ENCODE peak calls at places on chromosomes 16 and 17, in six cellular contexts. F is fibroblast of the aortic adventitia, K is bronchial epithelial cell, B is ascending aorta, E is AG04449, J is SK-N-SH. Q is an unnamed sample.

GRCh38 chr17:34633351-34633750 is 54.0 kb downstream of the TMEM132E start:
- DNase-seq in F (no peak), K (peak; percentile 20), B (no peak), E (no peak), J (no peak), Q (no peak)

GRCh38 chr16:12206749-12207142 is 230.2 kb downstream of the SNX29 start:
- DNase-seq in F (no peak), K (no peak), B (no peak), E (no peak), J (no peak), Q (no peak)

GRCh38 chr17:59838196-59838911 is 54.4 kb downstream of the TUBD1 start:
- DNase-seq in F (peak; percentile 67), K (no peak), B (no peak), E (no peak), J (no peak), Q (no peak)

GRCh38 chr16:59201160-59201559 is 467.0 kb upstream of the GOT2 start:
- DNase-seq in F (no peak), K (no peak), B (no peak), E (no peak), J (no peak), Q (no peak)

GRCh38 chr17:69575346-69575761 is 160.9 kb downstream of the MAP2K6 start:
- DNase-seq in F (peak; percentile 86), K (peak; percentile 43), B (no peak), E (peak; percentile 73), J (no peak), Q (peak; percentile 59)

GRCh38 chr17:5821813-5822212 is 237.5 kb upstream of the NLRP1 start:
- DNase-seq in F (no peak), K (no peak), B (no peak), E (no peak), J (no peak), Q (no peak)

GRCh38 chr16:54390095-54390494 is 103.5 kb upstream of the IRX3 start:
- DNase-seq in F (no peak), K (no peak), B (no peak), E (no peak), J (no peak), Q (no peak)

GRCh38 chr16:14070877-14071575 is at the start of gene MRTFB:
- DNase-seq in F (peak; percentile 31), K (peak; percentile 41), B (peak; percentile 85), E (no peak), J (peak; percentile 96), Q (no peak)

GRCh38 chr16:68529608-68529930 is 9.5 kb upstream of the ZFP90 start:
- DNase-seq in F (no peak), K (no peak), B (no peak), E (no peak), J (no peak), Q (no peak)

GRCh38 chr17:42908872-42909700 is 8.5 kb downstream of the G6PC1 start:
- DNase-seq in F (no peak), K (peak; percentile 16), B (no peak), E (no peak), J (no peak), Q (no peak)

GRCh38 chr16:77236063-77236511 is 36.9 kb downstream of the SYCE1L start:
- DNase-seq in F (peak; percentile 83), K (peak; percentile 59), B (peak; percentile 87), E (no peak), J (peak; percentile 82), Q (peak; percentile 57)

GRCh38 chr17:22518185-22518584 is 825.9 kb downstream of the KCNJ18 start:
- DNase-seq in F (no peak), K (no peak), B (no peak), E (no peak), J (no peak), Q (no peak)
- TF ChIP-seq CTCF in F (no peak), K (no peak), B (no peak), E (no peak), J (no peak), Q (no peak)

GRCh38 chr17:50196826-50197225 is 4.6 kb downstream of the COL1A1 start:
- DNase-seq in F (peak; percentile 78), K (peak; percentile 48), B (no peak), E (no peak), J (no peak), Q (no peak)
- H3K4me3 ChIP-seq in F (peak overlapping the region; percentile 73), K (no peak overlapping the region), B (no peak overlapping the region), E (peak overlapping the region; percentile 100), J (peak overlapping the region; percentile 96), Q (peak overlapping the region; percentile 100)

DNA sequence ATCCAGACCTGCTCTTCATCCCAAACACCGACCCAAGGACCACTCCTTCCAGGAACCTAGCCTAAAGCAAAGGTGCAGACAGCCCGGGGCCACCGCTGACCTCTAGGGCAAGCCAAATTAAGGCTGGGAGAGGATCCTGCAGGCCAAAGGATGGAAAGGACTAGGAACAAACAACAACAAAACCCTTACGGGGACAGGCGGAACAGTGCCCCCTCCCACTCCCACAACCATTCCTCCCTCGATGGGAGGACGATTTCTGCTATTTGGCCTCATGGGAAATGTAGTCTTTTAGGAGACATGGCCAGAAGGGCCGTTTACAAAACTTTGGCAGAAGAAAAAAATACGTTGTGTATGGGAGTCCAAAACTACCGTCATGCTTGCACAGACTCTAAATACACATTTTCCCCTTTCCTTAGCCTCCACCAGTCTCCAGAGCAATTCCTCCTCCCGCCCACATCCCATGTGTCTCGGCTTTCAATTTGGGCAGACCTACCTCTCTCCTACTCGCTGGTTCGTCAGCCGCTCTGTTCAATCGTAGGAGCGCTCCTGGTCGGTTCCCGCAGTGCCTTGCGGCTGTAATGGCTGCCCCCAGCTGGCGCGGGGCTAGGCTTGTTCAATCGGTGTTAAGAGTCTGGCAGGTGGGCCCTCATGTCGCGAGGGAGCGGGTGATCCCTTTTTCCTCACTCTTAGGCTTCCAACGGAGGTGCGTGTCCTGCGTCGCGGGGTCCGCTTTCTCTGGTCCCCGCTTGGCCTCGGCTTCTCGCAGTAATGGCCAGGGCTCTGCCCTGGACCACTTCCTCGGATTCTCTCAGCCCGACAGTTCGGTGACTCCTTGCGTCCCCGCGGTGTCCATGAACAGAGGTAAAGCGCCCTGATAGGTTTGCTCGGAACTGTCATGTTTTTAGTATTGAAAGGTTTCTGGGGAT is at the start of gene ERAL1:
- DNase-seq in F (peak; percentile 86), K (peak; percentile 84), B (peak; percentile 89), E (peak; percentile 36), J (peak; percentile 88), Q (peak; percentile 68)
- TF ChIP-seq CTCF in F (peak; percentile 2), K (peak; percentile 13), B (no peak), E (peak; percentile 19), J (no peak), Q (peak; percentile 6)

DNA sequence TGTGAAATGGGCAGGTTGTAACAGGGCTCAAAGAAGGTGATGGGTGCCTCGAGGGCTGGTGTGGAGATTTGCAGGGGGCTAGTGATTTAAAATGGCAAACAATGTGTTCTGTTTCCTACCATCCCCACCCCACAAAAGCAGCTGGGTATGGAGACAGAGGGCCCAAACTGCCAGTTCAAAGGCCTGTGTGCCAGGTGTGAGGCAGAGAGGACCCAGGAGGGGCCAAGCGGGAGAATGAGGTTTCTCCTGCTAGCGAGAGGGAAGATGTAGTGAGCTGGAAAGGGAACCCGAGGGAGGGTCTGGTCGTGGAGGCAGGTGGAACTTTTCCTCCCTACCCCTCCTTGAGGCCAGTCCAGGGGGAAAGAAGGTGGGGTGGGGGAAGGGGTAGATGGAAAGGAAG is 39.4 kb downstream of the LAT start:
- DNase-seq in F (no peak), K (no peak), B (no peak), E (no peak), J (no peak), Q (no peak)
- H3K4me3 ChIP-seq in F (no peak overlapping the region), K (no peak overlapping the region), B (no peak overlapping the region), E (no peak overlapping the region), J (no peak overlapping the region), Q (no peak overlapping the region)

DNA sequence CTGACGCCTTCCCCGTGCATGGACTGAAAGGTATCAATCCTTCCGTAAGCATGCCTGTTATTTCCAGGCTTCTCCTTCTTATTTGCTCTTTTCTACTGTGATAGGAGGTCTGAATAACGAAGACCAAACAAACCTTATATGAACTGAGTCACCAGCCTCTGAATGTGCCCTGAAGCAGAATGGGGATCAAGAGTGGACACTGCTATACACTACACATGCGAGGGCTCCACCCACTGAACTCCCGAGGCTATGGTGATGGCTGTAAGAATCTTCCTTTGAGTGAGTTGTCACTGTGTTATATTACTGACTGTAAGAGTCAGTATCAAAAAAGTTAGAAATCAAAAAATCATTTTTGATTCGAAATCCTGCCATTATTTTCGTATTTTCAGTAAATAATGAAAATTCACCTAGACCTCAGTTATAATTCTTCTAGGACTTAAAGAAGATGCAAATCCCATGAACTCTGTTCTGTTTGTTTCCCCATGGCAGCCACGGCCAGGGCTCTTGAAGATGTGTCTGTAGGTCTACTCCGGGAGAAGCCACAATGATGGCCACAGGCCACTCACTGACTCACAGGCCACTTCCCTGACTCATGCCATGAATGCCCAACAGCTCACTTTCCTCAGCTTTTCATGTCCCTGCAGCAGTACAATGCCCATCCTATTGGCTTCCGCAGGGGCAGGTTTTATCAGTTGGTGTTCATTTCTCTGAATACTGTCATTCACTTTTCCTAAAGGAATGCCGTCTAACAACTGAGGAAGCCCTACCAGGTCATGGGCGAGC is 54.7 kb downstream of the ZZEF1 start:
- DNase-seq in F (no peak), K (peak; percentile 25), B (no peak), E (no peak), J (no peak), Q (no peak)
- TF ChIP-seq CTCF in F (no peak), K (no peak), B (no peak), E (no peak), J (no peak), Q (no peak)

GRCh38 chr17:74211141-74211928 is 2.0 kb upstream of the TTYH2 start:
- DNase-seq in F (peak; percentile 25), K (no peak), B (no peak), E (no peak), J (no peak), Q (no peak)
- H3K4me3 ChIP-seq in F (peak overlapping the region; percentile 76), K (no peak overlapping the region), B (peak overlapping the region; percentile 75), E (peak overlapping the region; percentile 60), J (no peak overlapping the region), Q (peak overlapping the region; percentile 61)

DNA sequence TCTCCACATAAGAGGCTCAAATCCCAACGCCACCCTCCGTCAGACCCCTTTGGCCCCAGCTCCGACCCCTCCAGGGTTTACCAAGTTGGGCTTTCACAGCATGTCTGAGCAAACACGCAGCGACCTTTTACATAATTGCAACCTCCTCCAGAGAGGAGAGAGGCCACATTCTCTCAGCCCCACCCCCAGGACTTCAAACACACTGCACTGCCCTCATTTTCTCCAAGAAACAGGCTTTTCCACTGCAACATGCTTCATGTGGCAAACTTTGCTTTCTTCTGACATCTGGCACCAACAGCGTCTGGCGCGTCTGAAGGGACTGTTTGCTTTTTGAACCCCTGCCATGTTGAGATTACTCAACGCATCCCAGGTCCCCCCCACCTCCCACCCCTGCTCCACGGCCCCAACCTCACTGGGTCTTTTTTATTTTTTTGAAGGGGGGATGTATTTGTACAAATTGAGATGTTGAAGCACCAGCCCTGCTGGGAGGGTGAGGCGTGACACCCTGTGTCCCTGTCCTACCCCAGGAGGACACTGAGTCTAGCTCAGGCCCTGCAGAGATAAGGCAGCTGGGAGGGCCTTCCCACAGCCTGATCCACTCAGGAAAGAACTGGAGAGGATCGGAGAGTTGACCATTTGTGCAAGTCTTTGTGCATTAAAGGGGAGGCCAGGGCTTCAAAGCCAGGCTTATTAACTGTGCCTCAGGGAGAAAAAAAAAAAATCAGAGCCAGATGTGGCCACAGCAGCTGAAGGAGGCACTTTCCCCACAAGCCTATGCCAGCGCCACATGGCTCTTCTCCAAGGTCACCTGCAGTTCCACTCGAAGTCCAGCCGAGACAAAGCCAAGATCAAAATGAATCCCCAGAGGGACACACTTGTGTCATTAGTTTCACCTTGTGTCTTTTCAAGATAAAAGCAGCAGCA is 29.7 kb downstream of the AXIN2 start:
- DNase-seq in F (peak; percentile 96), K (no peak), B (no peak), E (no peak), J (peak; percentile 93), Q (peak; percentile 45)
- TF ChIP-seq CTCF in F (peak; percentile 58), K (no peak), B (peak; percentile 32), E (no peak), J (peak; percentile 24), Q (peak; percentile 31)

Q was measured in HFF-Myc.